ENCODE peak calls at places on chromosomes 3 and 15, in six cellular contexts. E is AG04450; V is fibroblast of pulmonary artery; B is activated gamma-delta T cell treated with Interleukin-2 at 50 U/mL for 16 hours; M is NCI-H2107; A is stimulated activated CD4-positive, alpha-beta T cell treated with anti-CD3 and anti-CD28 coated beads, Interleukin-2, amount 100 ng/mL, for 48 hours. Y is an unnamed sample.

GRCh38 chr3:45509038-45509767 is 85.3 kb upstream of the LIMD1 start:
- DNase-seq in B (no peak), V (peak), A (peak), E (peak), M (peak), Y (peak)

GRCh38 chr3:12049675-12050074 is 45.5 kb downstream of the SYN2 start:
- DNase-seq in A (no peak), E (no peak), V (peak), M (no peak), B (no peak), Y (no peak)

GRCh38 chr3:46097691-46098241 is 70.5 kb upstream of the XCR1 start:
- DNase-seq in E (no peak), B (no peak), V (peak), A (peak), M (no peak), Y (no peak)

GRCh38 chr3:147191795-147192385 is 214.5 kb downstream of the ZIC4 start:
- DNase-seq in V (peak), M (no peak), B (no peak), A (no peak), E (peak), Y (peak)

GRCh38 chr3:177812492-177812891 is 615.2 kb upstream of the TBL1XR1 start:
- DNase-seq in A (no peak), B (no peak), M (no peak), E (no peak), V (no peak), Y (no peak)

GRCh38 chr3:14243782-14244181 is 65.2 kb downstream of the LSM3 start:
- DNase-seq in E (no peak), B (no peak), M (no peak), V (no peak), A (no peak), Y (peak)

GRCh38 chr3:101848754-101849713 is at the start of gene NFKBIZ:
- DNase-seq in M (peak), E (peak), A (peak), V (peak), B (peak), Y (peak)

GRCh38 chr3:148865039-148865438 is at the start of gene CPA3:
- DNase-seq in E (no peak), V (no peak), B (no peak), M (no peak), A (no peak), Y (no peak)

GRCh38 chr15:100919481-100920405 is 586 bp downstream of the LRRK1 start:
- DNase-seq in E (no peak), B (no peak), M (no peak), V (no peak), A (peak), Y (peak)

GRCh38 chr3:44827196-44827595 is 34.5 kb upstream of the TMEM42 start:
- DNase-seq in B (no peak), V (no peak), A (no peak), E (no peak), M (no peak), Y (no peak)

GRCh38 chr3:9045399-9045798 is 82.1 kb upstream of the RAD18 start:
- DNase-seq in M (no peak), E (no peak), A (no peak), B (no peak), V (no peak), Y (no peak)

GRCh38 chr3:72088486-72089025 is 303.6 kb upstream of the PROK2 start:
- DNase-seq in M (no peak), E (no peak), V (no peak), B (no peak), A (no peak), Y (no peak)

GRCh38 chr15:90760661-90761232 is 43.6 kb downstream of the BLM start:
- DNase-seq in M (no peak), E (no peak), A (no peak), B (no peak), V (no peak), Y (no peak)

GRCh38 chr15:49045691-49046112 is 544 bp downstream of the SECISBP2L start:
- DNase-seq in A (no peak), E (no peak), M (no peak), V (peak), B (no peak), Y (no peak)

Y was measured in endodermal cell.